ENCODE peak calls at places on chromosomes 7 and 10, in five cellular contexts. B is fibroblast of lung; Z is body of pancreas; C is activated CD8-positive, alpha-beta T cell treated with anti-CD3 and anti-CD28 coated beads for 36 hours; A is coronary artery. P is an unnamed sample.
A peak's percentile ranks its signal among the peaks of the same experiment; 100 is the strongest.

GRCh38 chr7:19009241-19009935 is 108.0 kb downstream of the TWIST1 start:
- DNase-seq in C (no peak), B (peak; percentile 70), A (no peak), Z (no peak), P (peak; percentile 41)

GRCh38 chr10:93073539-93074136 is at the start of gene CYP26A1:
- DNase-seq in Z (no peak), B (no peak), A (no peak), C (peak; percentile 22), P (no peak)

GRCh38 chr10:110527731-110528171 is 30.0 kb downstream of the DUSP5 start:
- DNase-seq in C (no peak), A (peak; percentile 40), B (peak; percentile 74), Z (no peak), P (no peak)

GRCh38 chr7:117322741-117323584 is at the start of gene WNT2:
- DNase-seq in Z (no peak), C (no peak), B (peak; percentile 54), A (no peak), P (no peak)

GRCh38 chr10:42933454-42934340 is 143.2 kb upstream of the RET start:
- DNase-seq in C (peak; percentile 57), A (no peak), B (peak; percentile 0), Z (peak; percentile 52), P (no peak)

GRCh38 chr10:67668448-67668847 is 27.5 kb downstream of the CTNNA3 start:
- DNase-seq in B (peak; percentile 45), Z (no peak), C (no peak), A (no peak), P (peak; percentile 24)

GRCh38 chr7:129530881-129531391 is 28.6 kb downstream of the SMKR1 start:
- DNase-seq in C (peak; percentile 67), A (no peak), Z (no peak), B (peak; percentile 86), P (peak; percentile 82)

GRCh38 chr10:128660726-128661125 is 534.5 kb upstream of the MKI67 start:
- DNase-seq in A (no peak), Z (no peak), B (no peak), C (no peak), P (peak; percentile 40)

GRCh38 chr7:129010075-129010474 is 44.8 kb downstream of the TNPO3 start:
- DNase-seq in C (no peak), Z (no peak), B (no peak), A (no peak), P (peak; percentile 27)

GRCh38 chr10:33248638-33249037 is 85.8 kb downstream of the NRP1 start:
- DNase-seq in A (no peak), B (peak; percentile 96), C (peak; percentile 42), Z (no peak), P (peak; percentile 87)

GRCh38 chr7:137146552-137146961 is 197.0 kb downstream of the PTN start:
- DNase-seq in A (no peak), C (no peak), Z (no peak), B (peak; percentile 98), P (no peak)

GRCh38 chr7:79732535-79732934 is 279.1 kb upstream of the MAGI2 start:
- DNase-seq in C (no peak), A (no peak), B (no peak), Z (no peak), P (no peak)
- TF ChIP-seq CTCF in C (no peak), A (no peak), B (no peak), Z (no peak), P (no peak)

DNA sequence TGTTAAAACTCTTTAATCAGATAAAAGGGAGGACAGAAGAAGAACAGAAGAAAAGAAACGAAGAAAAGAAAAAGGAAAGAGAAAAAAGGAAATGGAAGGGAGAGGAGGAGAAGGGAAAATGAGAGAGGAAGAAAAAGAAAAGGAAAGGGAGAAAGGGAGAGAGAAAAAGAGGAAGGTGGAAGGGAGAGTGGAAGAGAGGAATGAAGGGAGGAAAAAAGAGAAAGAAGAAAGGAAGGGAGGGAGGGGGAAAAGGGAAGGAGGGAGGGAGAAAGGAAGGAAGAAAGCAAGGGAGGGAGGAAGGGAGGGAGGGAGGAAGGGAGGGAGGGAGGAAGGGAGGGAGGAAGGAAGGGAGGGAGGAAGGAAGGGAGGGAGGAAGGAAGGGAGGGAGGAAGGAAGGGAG is 305.7 kb downstream of the CALN1 start:
- DNase-seq in B (no peak), C (no peak), A (no peak), Z (no peak), P (no peak)
- TF ChIP-seq CTCF in B (no peak), C (no peak), A (no peak), Z (no peak), P (no peak)

DNA sequence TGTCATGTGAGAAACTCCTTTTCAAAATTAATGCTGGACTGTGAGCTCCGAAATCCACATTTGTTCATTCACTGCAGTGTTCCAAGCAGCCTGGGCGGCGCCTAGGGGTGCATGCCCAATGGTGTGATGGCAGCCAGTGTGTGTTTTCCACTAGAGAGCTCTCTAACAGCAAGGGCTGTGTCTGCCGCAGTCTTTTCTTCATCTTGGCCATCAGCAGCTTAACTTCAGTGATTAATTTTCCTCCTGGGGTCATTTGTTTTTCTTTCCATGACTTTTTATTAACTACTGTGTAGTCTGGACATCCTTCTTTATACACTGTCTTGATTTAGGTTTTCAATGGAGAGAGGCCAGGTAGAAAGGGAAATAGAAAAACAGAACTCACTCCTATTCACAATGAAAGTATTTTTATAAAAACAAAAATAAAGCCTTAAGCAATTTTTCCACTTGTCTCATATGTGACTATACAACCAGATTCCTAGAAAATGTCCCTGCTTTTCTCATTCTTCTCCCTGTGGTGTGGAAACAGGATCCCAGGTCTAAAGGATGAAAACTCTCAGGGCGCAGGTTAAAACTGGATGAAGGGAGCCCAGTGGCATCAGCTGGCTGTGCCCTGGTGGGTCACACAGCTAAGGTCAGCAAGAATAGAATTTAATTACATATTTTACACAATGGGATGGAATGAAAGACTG is 176.8 kb downstream of the PKD1L1 start:
- DNase-seq in B (peak; percentile 89), A (peak; percentile 83), C (no peak), Z (no peak), P (peak; percentile 47)
- TF ChIP-seq CTCF in B (no peak), A (no peak), C (no peak), Z (no peak), P (no peak)

DNA sequence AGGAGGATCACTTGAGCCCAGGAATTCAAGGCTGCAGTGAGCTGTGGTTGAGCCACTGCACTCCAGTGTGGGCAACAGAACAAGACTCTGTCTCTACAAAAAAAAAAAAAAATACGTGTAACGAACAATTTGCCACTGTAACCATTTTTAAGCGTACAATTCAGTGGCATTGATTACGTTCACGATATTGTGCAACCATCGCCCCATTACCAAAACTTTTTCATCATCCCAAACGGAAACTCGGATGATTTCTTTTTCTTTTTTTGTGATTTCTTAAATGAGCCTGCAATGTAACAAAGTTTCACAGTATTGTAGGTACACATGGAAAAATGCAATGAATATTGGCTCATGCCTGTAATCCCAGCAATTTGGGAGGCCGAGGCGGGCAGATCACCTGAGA is 9.5 kb downstream of the GRIFIN start:
- DNase-seq in B (no peak), A (no peak), C (no peak), Z (no peak), P (no peak)
- TF ChIP-seq CTCF in B (no peak), A (no peak), C (no peak), Z (no peak), P (no peak)

DNA sequence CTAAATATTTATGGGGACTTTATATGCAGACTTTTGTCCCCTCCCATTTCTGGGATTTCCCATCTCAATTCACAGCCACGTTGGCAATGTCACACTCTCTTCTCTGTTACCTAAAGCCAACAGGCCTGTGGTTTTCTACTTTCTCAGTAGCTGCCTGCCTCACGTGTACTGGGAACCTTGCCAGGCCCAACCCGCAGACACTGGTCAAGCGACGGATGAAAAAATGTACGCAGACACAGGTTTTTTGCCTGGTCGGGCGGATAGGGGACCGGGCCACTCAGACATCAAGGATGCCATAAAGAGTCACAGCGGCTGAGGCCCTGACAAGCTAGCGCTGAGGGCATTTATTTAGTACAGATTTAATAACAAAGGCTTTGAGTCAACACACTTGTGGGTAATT is 204.4 kb upstream of the DPP6 start:
- DNase-seq in C (no peak), B (no peak), Z (no peak), A (no peak), P (no peak)
- TF ChIP-seq CTCF in C (no peak), B (no peak), Z (no peak), A (no peak), P (no peak)

GRCh38 chr10:7408494-7409044 is 2.3 kb downstream of the SFMBT2 start:
- DNase-seq in Z (peak; percentile 33), B (peak; percentile 44), A (no peak), C (peak; percentile 63), P (peak; percentile 3)
- TF ChIP-seq CTCF in Z (peak; percentile 29), B (no peak), A (no peak), C (peak; percentile 51), P (peak; percentile 43)